ENCODE peak calls at places on chromosome 17, in ten cellular contexts. Z is lower leg skin, F is HepG2, J is gastrocnemius medialis, A is esophagus squamous epithelium, G is fibroblast of pulmonary artery, E is Peyer's patch, X is foreskin fibroblast, P is iPS DF 6.9, V is fibroblast of mammary gland. I is an unnamed sample.

GRCh38 chr17:4161560-4162221 is 18.7 kb downstream of the CYB5D2 start:
- DNase-seq in F (no peak), Z (no peak), A (no peak), V (no peak), P (no peak), G (peak; percentile 15), X (peak; percentile 20), J (no peak), E (no peak), I (no peak)

GRCh38 chr17:80025140-80025539 is 10.5 kb downstream of the TBC1D16 start:
- DNase-seq in J (no peak), Z (no peak), X (peak; percentile 10), A (no peak), P (no peak), E (no peak), F (no peak), G (no peak), V (no peak), I (peak; percentile 43)

GRCh38 chr17:869567-870530 is 87.7 kb downstream of the MRM3 start:
- DNase-seq in X (peak; percentile 42), G (peak; percentile 35), F (no peak), A (no peak), Z (peak; percentile 92), P (no peak), V (peak; percentile 88), J (peak; percentile 90), E (no peak), I (no peak)

GRCh38 chr17:73365934-73366623 is 54.3 kb upstream of the CDC42EP4 start:
- DNase-seq in Z (peak; percentile 89), J (peak; percentile 54), A (no peak), E (no peak), V (no peak), G (peak; percentile 20), X (no peak), P (no peak), F (no peak), I (no peak)

GRCh38 chr17:45228985-45229517 is 7.4 kb downstream of the FMNL1 start:
- DNase-seq in X (peak; percentile 84), Z (peak; percentile 97), V (peak; percentile 94), P (no peak), A (no peak), F (peak; percentile 56), E (peak; percentile 67), J (peak; percentile 76), G (peak; percentile 96), I (peak; percentile 28)

GRCh38 chr17:76153640-76154039 is 12.6 kb upstream of the FOXJ1 start:
- DNase-seq in A (no peak), V (peak; percentile 18), J (no peak), X (no peak), Z (peak; percentile 54), F (peak; percentile 58), G (peak; percentile 32), E (no peak), P (no peak), I (no peak)

GRCh38 chr17:79834575-79835469 is 4.4 kb downstream of the CBX4 start:
- DNase-seq in A (no peak), J (no peak), V (no peak), X (no peak), P (no peak), E (no peak), Z (no peak), F (no peak), G (no peak), I (no peak)

GRCh38 chr17:79777844-79778503 is at the start of gene CBX2:
- DNase-seq in Z (peak; percentile 94), J (no peak), G (peak; percentile 60), F (peak; percentile 43), V (peak; percentile 36), A (no peak), X (peak; percentile 53), P (no peak), E (peak; percentile 87), I (peak; percentile 65)

GRCh38 chr17:70961341-70961740 is 792.0 kb downstream of the KCNJ2 start:
- DNase-seq in J (no peak), A (no peak), P (no peak), G (no peak), X (no peak), F (no peak), Z (no peak), E (no peak), V (no peak), I (no peak)

GRCh38 chr17:3475812-3476686 is at the start of gene ASPA:
- DNase-seq in E (no peak), P (no peak), V (peak; percentile 46), Z (no peak), J (no peak), G (peak; percentile 6), A (no peak), X (no peak), F (no peak), I (peak; percentile 65)

GRCh38 chr17:80005360-80006338 is 30.0 kb downstream of the TBC1D16 start:
- DNase-seq in F (peak; percentile 81), J (no peak), E (no peak), A (no peak), V (peak; percentile 42), P (no peak), Z (no peak), X (no peak), G (peak; percentile 53), I (peak; percentile 43)

GRCh38 chr17:20266806-20267458 is 200.4 kb downstream of the LGALS9B start:
- DNase-seq in P (no peak), E (no peak), G (peak; percentile 22), X (peak; percentile 12), A (no peak), V (peak; percentile 68), Z (no peak), F (no peak), J (no peak), I (no peak)

GRCh38 chr17:17358060-17358751 is 55.0 kb downstream of the NT5M start:
- DNase-seq in P (no peak), J (no peak), G (no peak), F (no peak), V (no peak), A (no peak), Z (peak; percentile 75), X (no peak), E (no peak), I (no peak)

GRCh38 chr17:72022328-72022727 is 98.5 kb upstream of the SOX9 start:
- DNase-seq in F (no peak), P (no peak), A (no peak), J (no peak), E (no peak), X (no peak), V (no peak), G (no peak), Z (no peak), I (no peak)

GRCh38 chr17:48442819-48443218 is 12.8 kb upstream of the SKAP1 start:
- DNase-seq in X (no peak), E (no peak), Z (no peak), V (peak; percentile 9), G (no peak), J (no peak), F (no peak), A (no peak), P (no peak), I (no peak)

GRCh38 chr17:50556803-50557202 is 3.7 kb upstream of the CACNA1G start:
- DNase-seq in G (no peak), E (no peak), V (no peak), P (no peak), Z (no peak), J (no peak), A (no peak), X (no peak), F (no peak), I (no peak)

GRCh38 chr17:41734139-41734948 is at the start of gene HAP1:
- DNase-seq in P (no peak), E (no peak), F (no peak), J (no peak), V (no peak), Z (no peak), X (peak; percentile 16), G (peak; percentile 21), A (no peak), I (no peak)
- H3K4me3 ChIP-seq in P (peak within 1 kb of the TSS; percentile 41), E (peak within 1 kb of the TSS; percentile 48), F (peak within 1 kb of the TSS; percentile 48), J (peak within 1 kb of the TSS; percentile 44), V (no peak within 1 kb of the TSS), Z (peak within 1 kb of the TSS; percentile 8), X (peak within 1 kb of the TSS; percentile 44), G (peak within 1 kb of the TSS; percentile 42), A (peak within 1 kb of the TSS; percentile 50), I (no peak within 1 kb of the TSS)

GRCh38 chr17:35241520-35241919 is 1.4 kb upstream of the SLFN5 start:
- DNase-seq in J (peak; percentile 53), A (no peak), G (no peak), E (no peak), F (no peak), P (no peak), Z (no peak), V (no peak), X (no peak), I (no peak)
- H3K4me3 ChIP-seq in J (peak overlapping the region; percentile 85), A (peak overlapping the region; percentile 68), G (peak overlapping the region; percentile 94), E (peak overlapping the region; percentile 69), F (no peak overlapping the region), P (no peak overlapping the region), Z (no peak overlapping the region), V (no peak overlapping the region), X (peak overlapping the region; percentile 73), I (peak overlapping the region; percentile 76)

GRCh38 chr17:13544292-13544691 is 57.4 kb downstream of the HS3ST3A1 start:
- DNase-seq in Z (peak; percentile 74), G (peak; percentile 95), X (peak; percentile 95), V (peak; percentile 99), A (no peak), J (no peak), F (no peak), E (no peak), P (no peak), I (no peak)
- H3K4me3 ChIP-seq in Z (no peak overlapping the region), G (no peak overlapping the region), X (no peak overlapping the region), V (no peak overlapping the region), A (no peak overlapping the region), J (no peak overlapping the region), F (no peak overlapping the region), E (no peak overlapping the region), P (no peak overlapping the region), I (no peak overlapping the region)

GRCh38 chr17:43714338-43715149 is 44.0 kb downstream of the SOST start:
- DNase-seq in J (no peak), A (no peak), P (no peak), G (peak; percentile 29), E (no peak), X (peak; percentile 48), V (peak; percentile 37), F (no peak), Z (no peak), I (no peak)
- H3K4me3 ChIP-seq in J (no peak overlapping the region), A (no peak overlapping the region), P (no peak overlapping the region), G (peak overlapping the region; percentile 41), E (no peak overlapping the region), X (peak overlapping the region; percentile 48), V (no peak overlapping the region), F (no peak overlapping the region), Z (no peak overlapping the region), I (no peak overlapping the region)